ENCODE peak calls at places on chromosomes 11 and 22, in nine cellular contexts. R is epithelial cell of esophagus, L is PC-3, U is cardiac muscle cell, A is brain microvascular endothelial cell, M is retinal pigment epithelial cell, W is GM23248, Z is choroid plexus epithelial cell, J is IMR-90. N is an unnamed sample.

GRCh38 chr11:118226781-118227180 is 2.0 kb upstream of the JAML start:
- DNase-seq in R (no peak), L (no peak), U (no peak), A (no peak), M (no peak), W (no peak), Z (no peak), J (no peak), N (no peak)

GRCh38 chr22:30575011-30575671 is 676 bp upstream of the GAL3ST1 start:
- DNase-seq in R (no peak), L (no peak), U (peak; percentile 94), A (peak; percentile 2), M (no peak), W (peak; percentile 26), Z (no peak), J (peak; percentile 70), N (no peak)

GRCh38 chr11:80280737-80281136 is 839.9 kb upstream of the TENM4 start:
- DNase-seq in R (no peak), L (no peak), U (no peak), A (no peak), M (no peak), W (no peak), Z (no peak), J (no peak), N (no peak)

GRCh38 chr11:11472096-11472495 is 119.0 kb upstream of the CSNK2A3 start:
- DNase-seq in R (no peak), L (no peak), U (no peak), A (no peak), M (no peak), W (no peak), Z (no peak), J (no peak), N (no peak)

GRCh38 chr11:35664977-35665441 is 2.4 kb downstream of the TRIM44 start:
- DNase-seq in R (no peak), L (peak; percentile 24), U (no peak), A (no peak), M (no peak), W (peak; percentile 35), Z (peak; percentile 28), J (peak; percentile 14), N (no peak)

GRCh38 chr11:77454867-77455655 is 18.8 kb downstream of the PAK1 start:
- DNase-seq in R (no peak), L (no peak), U (no peak), A (no peak), M (no peak), W (no peak), Z (no peak), J (no peak), N (no peak)

GRCh38 chr11:73284106-73284505 is 12.0 kb downstream of the P2RY6 start:
- DNase-seq in R (no peak), L (no peak), U (no peak), A (no peak), M (no peak), W (no peak), Z (no peak), J (no peak), N (no peak)

GRCh38 chr11:9784602-9785315 is 120.9 kb downstream of the SWAP70 start:
- DNase-seq in R (no peak), L (no peak), U (peak; percentile 40), A (no peak), M (no peak), W (no peak), Z (no peak), J (no peak), N (no peak)

GRCh38 chr22:43540570-43540969 is 128.8 kb downstream of the MPPED1 start:
- DNase-seq in R (peak; percentile 51), L (no peak), U (no peak), A (no peak), M (no peak), W (no peak), Z (no peak), J (no peak), N (no peak)

GRCh38 chr11:12841946-12842630 is 167.0 kb upstream of the RASSF10 start:
- DNase-seq in R (peak; percentile 59), L (peak; percentile 42), U (peak; percentile 78), A (peak; percentile 75), M (no peak), W (peak; percentile 80), Z (peak; percentile 85), J (peak; percentile 84), N (no peak)

GRCh38 chr22:20084547-20085413 is 4.7 kb downstream of the DGCR8 start:
- DNase-seq in R (no peak), L (no peak), U (peak; percentile 21), A (no peak), M (no peak), W (peak; percentile 27), Z (peak; percentile 12), J (no peak), N (no peak)

GRCh38 chr22:50544078-50544745 is 1.5 kb upstream of the KLHDC7B start:
- DNase-seq in R (peak; percentile 71), L (no peak), U (peak; percentile 77), A (peak; percentile 54), M (no peak), W (peak; percentile 90), Z (peak; percentile 65), J (peak; percentile 49), N (no peak)

GRCh38 chr11:45560153-45560934 is 105.1 kb downstream of the CHST1 start:
- DNase-seq in R (no peak), L (no peak), U (peak; percentile 85), A (no peak), M (no peak), W (no peak), Z (no peak), J (no peak), N (no peak)

GRCh38 chr22:49602481-49602880 is 225.2 kb downstream of the BRD1 start:
- DNase-seq in R (no peak), L (no peak), U (no peak), A (no peak), M (no peak), W (no peak), Z (no peak), J (no peak), N (no peak)

GRCh38 chr11:120184946-120185677 is 25.7 kb upstream of the OAF start:
- DNase-seq in R (no peak), L (no peak), U (peak; percentile 72), A (no peak), M (no peak), W (peak; percentile 80), Z (peak; percentile 52), J (peak; percentile 48), N (no peak)

GRCh38 chr22:39244496-39245129 is at the start of gene PDGFB:
- DNase-seq in R (peak; percentile 37), L (peak; percentile 62), U (peak; percentile 36), A (no peak), M (no peak), W (peak; percentile 35), Z (no peak), J (no peak), N (no peak)

GRCh38 chr11:88338223-88338661 is 706 bp upstream of the CTSC start:
- DNase-seq in R (peak; percentile 85), L (peak; percentile 69), U (peak; percentile 91), A (peak; percentile 47), M (peak; percentile 34), W (peak; percentile 78), Z (peak; percentile 89), J (peak; percentile 84), N (peak; percentile 49)

DNA sequence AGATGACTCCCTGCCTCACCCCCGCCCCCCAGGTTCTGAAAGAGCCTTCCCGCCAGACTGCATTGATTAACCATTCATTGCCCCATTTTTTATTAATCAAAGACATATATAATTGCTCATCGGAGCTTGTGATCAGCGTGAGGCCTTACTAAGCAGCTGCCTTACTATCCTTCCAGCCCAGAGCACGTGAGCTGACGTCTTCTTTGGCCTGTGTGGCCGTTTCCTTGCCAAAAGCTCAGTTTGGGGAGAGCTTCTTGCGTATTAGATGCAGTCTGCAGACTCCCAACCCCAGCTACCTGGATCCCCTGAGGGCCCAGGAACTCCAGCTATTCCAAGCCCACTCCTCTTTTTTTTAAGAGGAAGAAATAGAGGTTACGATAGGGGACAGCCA is 766 bp upstream of the SLC43A3 start:
- DNase-seq in R (peak; percentile 68), L (no peak), U (peak; percentile 94), A (no peak), M (no peak), W (peak; percentile 94), Z (no peak), J (peak; percentile 57), N (no peak)
- H3K4me3 ChIP-seq in R (no peak overlapping the region), L (no peak overlapping the region), U (no peak overlapping the region), A (no peak overlapping the region), M (no peak overlapping the region), W (peak overlapping the region; percentile 70), Z (no peak overlapping the region), J (no peak overlapping the region), N (no peak overlapping the region)

GRCh38 chr11:122998727-122999370 is 17.2 kb upstream of the BSX start:
- DNase-seq in R (no peak), L (peak; percentile 34), U (no peak), A (no peak), M (no peak), W (peak; percentile 74), Z (no peak), J (no peak), N (no peak)
- H3K4me3 ChIP-seq in R (no peak overlapping the region), L (no peak overlapping the region), U (no peak overlapping the region), A (no peak overlapping the region), M (no peak overlapping the region), W (peak overlapping the region; percentile 25), Z (no peak overlapping the region), J (no peak overlapping the region), N (no peak overlapping the region)

DNA sequence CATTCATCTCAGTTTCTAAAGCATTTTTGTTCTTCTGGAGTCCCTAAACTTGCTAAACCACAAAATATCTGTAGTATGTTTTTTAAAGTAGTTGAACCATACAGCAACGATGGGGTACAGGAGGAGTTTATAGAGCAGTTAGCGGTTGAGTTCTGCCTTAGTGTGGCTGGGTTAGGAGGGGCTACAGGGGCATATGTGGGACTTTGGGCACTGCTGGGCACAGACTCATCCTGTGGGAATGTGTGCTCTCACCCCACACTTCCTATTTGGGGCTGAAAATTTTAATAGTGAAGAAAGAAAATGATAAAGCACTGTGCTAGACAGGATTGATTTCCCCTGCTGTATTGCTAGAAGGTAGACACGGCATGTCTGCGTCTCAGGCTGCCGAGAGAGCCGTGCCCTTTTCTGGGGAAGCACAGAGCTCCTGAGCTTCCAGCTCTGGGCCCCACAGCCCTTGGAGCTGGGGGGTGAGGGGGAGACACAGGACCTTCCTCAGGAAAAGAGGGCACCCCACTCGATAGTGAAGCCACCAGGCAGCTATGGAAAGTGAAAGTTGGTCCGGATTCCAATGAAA is 81.3 kb upstream of the PPARA start:
- DNase-seq in R (no peak), L (peak; percentile 81), U (peak; percentile 48), A (no peak), M (no peak), W (peak; percentile 84), Z (peak; percentile 55), J (peak; percentile 49), N (no peak)
- H3K4me3 ChIP-seq in R (peak overlapping the region; percentile 67), L (peak overlapping the region; percentile 66), U (no peak overlapping the region), A (peak overlapping the region; percentile 69), M (no peak overlapping the region), W (peak overlapping the region; percentile 76), Z (peak overlapping the region; percentile 95), J (peak overlapping the region; percentile 81), N (peak overlapping the region; percentile 59)

DNA sequence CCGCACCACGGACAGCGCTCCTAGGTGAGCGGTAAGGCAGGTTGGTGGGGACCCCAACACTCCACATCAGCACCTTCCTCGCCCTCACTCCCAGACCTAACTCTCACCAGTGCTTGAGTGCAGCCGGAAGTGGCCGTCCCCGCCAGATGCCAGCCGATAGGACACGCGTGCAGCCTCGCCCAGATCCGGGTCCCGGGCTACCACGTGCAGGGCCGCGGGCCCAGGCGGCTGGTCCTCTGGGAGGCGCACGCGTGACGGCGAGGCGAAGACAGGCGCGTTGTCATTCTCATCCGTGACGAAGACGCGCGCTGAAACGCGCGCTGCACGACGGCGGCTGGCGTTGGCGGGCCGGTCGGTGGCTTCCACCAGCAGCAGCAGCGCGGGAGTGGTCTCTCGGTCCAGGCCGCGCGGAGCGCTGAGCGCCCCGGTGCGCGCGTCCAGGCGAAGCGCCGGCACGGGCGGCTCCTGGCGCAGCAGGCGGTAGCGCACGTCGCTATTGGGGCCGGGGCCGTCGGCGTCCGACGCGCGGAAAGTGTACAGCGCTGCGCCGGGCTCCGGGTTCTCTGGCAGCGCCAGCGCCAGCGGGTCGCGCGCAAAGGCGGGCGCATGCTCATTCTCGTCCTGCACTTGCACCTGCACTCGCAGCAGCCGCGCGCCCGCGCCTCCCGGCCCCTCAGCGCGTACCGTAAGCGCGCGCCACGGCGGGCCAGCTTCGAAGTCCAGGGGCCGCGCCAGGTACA is 10.8 kb upstream of the TPP1 start:
- DNase-seq in R (peak; percentile 14), L (no peak), U (no peak), A (no peak), M (no peak), W (no peak), Z (no peak), J (no peak), N (no peak)
- H3K4me3 ChIP-seq in R (no peak overlapping the region), L (no peak overlapping the region), U (peak overlapping the region; percentile 12), A (no peak overlapping the region), M (no peak overlapping the region), W (no peak overlapping the region), Z (no peak overlapping the region), J (no peak overlapping the region), N (no peak overlapping the region)